ENCODE peak calls at places on chromosome 3, in five cellular contexts. One of them, this sample, is unnamed.

GRCh38 chr3:155572085-155572484 is 172.8 kb downstream of the PLCH1 start:
- DNase-seq in HepG2: no peak
- DNase-seq in HCT116: no peak
- DNase-seq in K562: no peak
- DNase-seq in GM12878: no peak
- DNase-seq in this sample: no peak

GRCh38 chr3:18027161-18027939 is 284.9 kb upstream of the TBC1D5 start:
- DNase-seq in GM12878: no peak
- DNase-seq in K562: peak
- DNase-seq in HepG2: no peak
- DNase-seq in HCT116: no peak
- DNase-seq in this sample: peak

GRCh38 chr3:5006755-5007202 is 27.5 kb downstream of the BHLHE40 start:
- DNase-seq in HepG2: no peak
- DNase-seq in HCT116: no peak
- DNase-seq in K562: no peak
- DNase-seq in GM12878: peak
- DNase-seq in this sample: no peak

GRCh38 chr3:136626448-136626847 is 125.7 kb downstream of the STAG1 start:
- DNase-seq in HCT116: no peak
- DNase-seq in K562: no peak
- DNase-seq in GM12878: no peak
- DNase-seq in HepG2: no peak
- DNase-seq in this sample: peak

GRCh38 chr3:191136347-191136746 is 62.7 kb upstream of the OSTN start:
- DNase-seq in HCT116: peak
- DNase-seq in K562: peak
- DNase-seq in GM12878: no peak
- DNase-seq in HepG2: peak
- DNase-seq in this sample: peak

GRCh38 chr3:150135321-150135721 is 164.6 kb upstream of the PFN2 start:
- DNase-seq in HepG2: no peak
- DNase-seq in GM12878: no peak
- DNase-seq in K562: no peak
- DNase-seq in HCT116: no peak
- DNase-seq in this sample: peak

GRCh38 chr3:194640829-194641228 is 7.6 kb upstream of the TMEM44 start:
- DNase-seq in GM12878: no peak
- DNase-seq in HCT116: peak
- DNase-seq in HepG2: peak
- DNase-seq in K562: peak
- DNase-seq in this sample: no peak

GRCh38 chr3:146092230-146092629 is 68.8 kb downstream of the PLOD2 start:
- DNase-seq in HepG2: peak
- DNase-seq in K562: no peak
- DNase-seq in GM12878: no peak
- DNase-seq in HCT116: no peak
- DNase-seq in this sample: no peak

GRCh38 chr3:20141841-20142240 is 44.2 kb downstream of the SGO1 start:
- DNase-seq in GM12878: no peak
- DNase-seq in HCT116: no peak
- DNase-seq in K562: no peak
- DNase-seq in HepG2: no peak
- DNase-seq in this sample: no peak

GRCh38 chr3:21717272-21717671 is 33.7 kb downstream of the ZNF385D start:
- DNase-seq in HepG2: no peak
- DNase-seq in GM12878: no peak
- DNase-seq in HCT116: no peak
- DNase-seq in K562: no peak
- DNase-seq in this sample: no peak

GRCh38 chr3:63945558-63946096 is 33.4 kb upstream of the SCAANT1 start:
- DNase-seq in HepG2: peak
- DNase-seq in K562: no peak
- DNase-seq in GM12878: no peak
- DNase-seq in HCT116: no peak
- DNase-seq in this sample: no peak

GRCh38 chr3:97931218-97931617 is 41.0 kb downstream of the RIOX2 start:
- DNase-seq in K562: no peak
- DNase-seq in HCT116: no peak
- DNase-seq in HepG2: no peak
- DNase-seq in GM12878: no peak
- DNase-seq in this sample: no peak

GRCh38 chr3:136141296-136141785 is 54.8 kb downstream of the MSL2 start:
- DNase-seq in GM12878: no peak
- DNase-seq in HepG2: no peak
- DNase-seq in K562: no peak
- DNase-seq in HCT116: no peak
- DNase-seq in this sample: no peak

GRCh38 chr3:30286007-30286669 is 320.3 kb upstream of the TGFBR2 start:
- DNase-seq in GM12878: no peak
- DNase-seq in HepG2: no peak
- DNase-seq in K562: no peak
- DNase-seq in HCT116: peak
- DNase-seq in this sample: no peak

GRCh38 chr3:98542623-98543022 is 10.8 kb downstream of the GPR15 start:
- DNase-seq in HCT116: no peak
- DNase-seq in GM12878: no peak
- DNase-seq in K562: no peak
- DNase-seq in HepG2: no peak
- DNase-seq in this sample: no peak

GRCh38 chr3:132038198-132038825 is 3.5 kb upstream of the CPNE4 start:
- DNase-seq in HepG2: peak
- DNase-seq in GM12878: no peak
- DNase-seq in K562: peak
- DNase-seq in HCT116: no peak
- DNase-seq in this sample: peak

GRCh38 chr3:158091526-158091925 is 14.7 kb downstream of the SHOX2 start:
- DNase-seq in K562: peak
- DNase-seq in HepG2: peak
- DNase-seq in HCT116: no peak
- DNase-seq in GM12878: no peak
- DNase-seq in this sample: peak

GRCh38 chr3:38459499-38460048 is 5.9 kb downstream of the ACVR2B start:
- DNase-seq in GM12878: no peak
- DNase-seq in HepG2: no peak
- DNase-seq in HCT116: no peak
- DNase-seq in K562: no peak
- DNase-seq in this sample: peak

GRCh38 chr3:44079916-44080315 is 161.8 kb upstream of the TOPAZ1 start:
- DNase-seq in GM12878: no peak
- DNase-seq in HCT116: no peak
- DNase-seq in K562: no peak
- DNase-seq in HepG2: no peak
- DNase-seq in this sample: no peak

GRCh38 chr3:15449489-15449888 is 22.1 kb downstream of the EAF1 start:
- DNase-seq in GM12878: no peak
- DNase-seq in K562: no peak
- DNase-seq in HCT116: no peak
- DNase-seq in HepG2: no peak
- DNase-seq in this sample: no peak

GRCh38 chr3:149657458-149657795 is 398 bp downstream of the WWTR1 start:
- DNase-seq in K562: no peak
- DNase-seq in HepG2: no peak
- DNase-seq in HCT116: no peak
- DNase-seq in GM12878: no peak
- DNase-seq in this sample: peak

GRCh38 chr3:71022552-71023335 is 560.8 kb downstream of the FOXP1 start:
- DNase-seq in K562: no peak
- DNase-seq in HepG2: peak
- DNase-seq in GM12878: no peak
- DNase-seq in HCT116: no peak
- DNase-seq in this sample: no peak

GRCh38 chr3:138964264-138964663 is 17.2 kb downstream of the FOXL2NB start:
- DNase-seq in GM12878: no peak
- DNase-seq in HCT116: no peak
- DNase-seq in HepG2: no peak
- DNase-seq in K562: no peak
- DNase-seq in this sample: no peak

GRCh38 chr3:43176666-43177065 is 70.8 kb upstream of the POMGNT2 start:
- DNase-seq in GM12878: no peak
- DNase-seq in HepG2: no peak
- DNase-seq in K562: no peak
- DNase-seq in HCT116: no peak
- DNase-seq in this sample: no peak

GRCh38 chr3:174329321-174329720 is 529.8 kb upstream of the NAALADL2 start:
- DNase-seq in GM12878: no peak
- DNase-seq in K562: no peak
- DNase-seq in HCT116: no peak
- DNase-seq in HepG2: no peak
- DNase-seq in this sample: no peak

GRCh38 chr3:184177767-184178306 is 3.2 kb downstream of the AP2M1 start:
- DNase-seq in GM12878: no peak
- DNase-seq in HepG2: no peak
- DNase-seq in HCT116: no peak
- DNase-seq in K562: no peak
- DNase-seq in this sample: no peak

GRCh38 chr3:88220126-88220525 is 70.4 kb downstream of the C3orf38 start:
- DNase-seq in K562: no peak
- DNase-seq in GM12878: no peak
- DNase-seq in HCT116: no peak
- DNase-seq in HepG2: no peak
- DNase-seq in this sample: no peak

GRCh38 chr3:80492162-80492561 is 724.4 kb upstream of the ROBO1 start:
- DNase-seq in HepG2: no peak
- DNase-seq in K562: no peak
- DNase-seq in HCT116: no peak
- DNase-seq in GM12878: no peak
- DNase-seq in this sample: no peak

GRCh38 chr3:10312391-10312790 is 8.5 kb downstream of the SEC13 start:
- DNase-seq in K562: no peak
- DNase-seq in HepG2: no peak
- DNase-seq in HCT116: no peak
- DNase-seq in GM12878: no peak
- DNase-seq in this sample: no peak

DNA sequence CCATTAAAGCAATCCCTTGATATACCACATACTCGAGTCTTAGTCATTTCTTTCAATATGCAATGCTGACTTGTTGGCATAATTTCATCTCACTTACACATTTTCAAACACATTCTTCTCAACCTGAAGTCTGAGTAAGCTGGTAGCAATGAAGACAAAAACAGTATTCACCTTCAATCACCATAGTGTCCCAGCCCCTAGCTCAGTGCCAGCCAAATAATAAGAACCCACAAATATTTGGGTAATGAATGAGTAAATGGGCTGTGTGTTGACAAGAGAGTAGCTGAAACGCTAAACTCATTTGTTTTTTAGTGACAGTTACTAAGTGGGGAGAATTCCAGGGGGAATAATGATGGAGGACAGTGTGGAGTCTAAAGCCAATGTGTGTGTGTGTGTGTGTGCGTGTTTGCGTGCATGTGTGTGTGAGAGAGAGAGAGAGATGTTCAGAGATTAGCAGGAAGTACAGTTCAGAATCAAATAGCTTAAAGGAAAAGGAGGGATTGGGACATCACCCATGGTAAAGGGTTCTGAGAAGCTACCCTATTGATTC is 165.7 kb downstream of the GAP43 start:
- DNase-seq in GM12878: no peak
- DNase-seq in HepG2: peak
- DNase-seq in HCT116: peak
- DNase-seq in K562: no peak
- DNase-seq in this sample: no peak
- TF ChIP-seq JUND in GM12878: no peak
- TF ChIP-seq JUND in HepG2: no peak
- TF ChIP-seq JUND in HCT116: peak
- TF ChIP-seq JUND in K562: no peak
- TF ChIP-seq JUND in this sample: no peak

GRCh38 chr3:177321819-177322218 is 124.5 kb upstream of the TBL1XR1 start:
- DNase-seq in K562: no peak
- DNase-seq in GM12878: no peak
- DNase-seq in HepG2: no peak
- DNase-seq in HCT116: no peak
- DNase-seq in this sample: no peak

GRCh38 chr3:177317247-177317646 is 120.0 kb upstream of the TBL1XR1 start:
- DNase-seq in K562: no peak
- DNase-seq in HepG2: no peak
- DNase-seq in HCT116: no peak
- DNase-seq in GM12878: no peak
- DNase-seq in this sample: no peak

GRCh38 chr3:177318559-177318958 is 121.3 kb upstream of the TBL1XR1 start:
- DNase-seq in GM12878: no peak
- DNase-seq in K562: no peak
- DNase-seq in HCT116: no peak
- DNase-seq in HepG2: no peak
- DNase-seq in this sample: no peak

GRCh38 chr3:177320765-177321247 is 123.5 kb upstream of the TBL1XR1 start:
- DNase-seq in HCT116: no peak
- DNase-seq in HepG2: no peak
- DNase-seq in GM12878: no peak
- DNase-seq in K562: no peak
- DNase-seq in this sample: no peak

DNA sequence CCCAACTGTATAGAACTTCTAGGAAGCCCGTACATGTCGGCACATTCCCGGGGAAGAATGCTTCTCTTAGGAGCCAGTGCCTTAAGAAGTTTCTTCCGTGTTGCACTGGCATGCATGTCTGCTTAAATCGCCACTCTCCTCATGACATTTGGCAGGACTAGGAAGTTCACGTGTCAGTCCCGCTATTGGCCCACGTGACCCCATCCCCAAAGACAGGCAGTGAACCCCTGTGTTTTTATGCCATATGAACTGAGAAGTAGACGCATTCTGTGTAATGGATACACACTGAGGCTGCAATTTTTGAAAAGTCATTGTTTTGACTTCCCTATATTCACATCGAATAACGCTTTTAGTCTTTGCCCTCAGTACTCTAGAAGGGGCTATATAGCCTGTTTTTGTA is 125.6 kb upstream of the TBL1XR1 start:
- DNase-seq in GM12878: no peak
- DNase-seq in HCT116: no peak
- DNase-seq in HepG2: no peak
- DNase-seq in K562: no peak
- DNase-seq in this sample: no peak
- TF ChIP-seq JUND in GM12878: no peak
- TF ChIP-seq JUND in HCT116: no peak
- TF ChIP-seq JUND in HepG2: no peak
- TF ChIP-seq JUND in K562: no peak
- TF ChIP-seq JUND in this sample: no peak

GRCh38 chr3:41115069-41115468 is 84.2 kb upstream of the CTNNB1 start:
- DNase-seq in GM12878: no peak
- DNase-seq in HepG2: peak
- DNase-seq in HCT116: no peak
- DNase-seq in K562: no peak
- DNase-seq in this sample: no peak

GRCh38 chr3:41116851-41117250 is 82.5 kb upstream of the CTNNB1 start:
- DNase-seq in GM12878: no peak
- DNase-seq in HepG2: peak
- DNase-seq in K562: no peak
- DNase-seq in HCT116: no peak
- DNase-seq in this sample: no peak

GRCh38 chr3:41112466-41112865 is 86.8 kb upstream of the CTNNB1 start:
- DNase-seq in GM12878: no peak
- DNase-seq in HepG2: no peak
- DNase-seq in K562: no peak
- DNase-seq in HCT116: no peak
- DNase-seq in this sample: no peak

GRCh38 chr3:41111011-41111410 is 88.3 kb upstream of the CTNNB1 start:
- DNase-seq in GM12878: no peak
- DNase-seq in HepG2: peak
- DNase-seq in HCT116: no peak
- DNase-seq in K562: no peak
- DNase-seq in this sample: no peak
- TF ChIP-seq JUND in GM12878: no peak
- TF ChIP-seq JUND in HepG2: no peak
- TF ChIP-seq JUND in HCT116: no peak
- TF ChIP-seq JUND in K562: no peak
- TF ChIP-seq JUND in this sample: no peak

GRCh38 chr3:148131990-148132638 is 565.6 kb upstream of the AGTR1 start:
- DNase-seq in GM12878: no peak
- DNase-seq in HepG2: no peak
- DNase-seq in K562: no peak
- DNase-seq in HCT116: no peak
- DNase-seq in this sample: no peak
- TF ChIP-seq JUND in GM12878: no peak
- TF ChIP-seq JUND in HepG2: no peak
- TF ChIP-seq JUND in K562: no peak
- TF ChIP-seq JUND in HCT116: no peak
- TF ChIP-seq JUND in this sample: no peak